ENCODE peak calls at places on chromosomes 7 and 10, in six cellular contexts. H is activated effector memory CD4-positive, alpha-beta T cell treated with anti-CD3 and anti-CD28 coated beads, Interleukin-2, amount 50 U/mL, for 16 hours; R is SK-MEL-5; Z is NCI-H526; O is effector CD4-positive, alpha-beta T cell; Q is activated CD4-positive, alpha-beta T cell treated with anti-CD3 and anti-CD28 coated beads, Interleukin-2, amount 50 U/mL, for 48 hours. V is an unnamed sample.

GRCh38 chr10:43939939-43940810 is 291.5 kb upstream of the ZNF32 start:
- DNase-seq in H (no peak), R (no peak), Z (no peak), O (no peak), Q (no peak), V (no peak)

GRCh38 chr7:1691601-1692499 is 21.8 kb downstream of the ELFN1 start:
- DNase-seq in H (peak; percentile 46), R (peak; percentile 36), Z (no peak), O (no peak), Q (no peak), V (no peak)

GRCh38 chr7:139016931-139017511 is 18.8 kb downstream of the ZC3HAV1L start:
- DNase-seq in H (peak; percentile 81), R (peak; percentile 90), Z (peak; percentile 70), O (peak; percentile 37), Q (peak; percentile 67), V (peak; percentile 74)

GRCh38 chr10:44788147-44788819 is 122.9 kb upstream of the TMEM72 start:
- DNase-seq in H (no peak), R (no peak), Z (no peak), O (no peak), Q (no peak), V (no peak)

GRCh38 chr7:100894860-100895700 is 608 bp downstream of the ACHE start:
- DNase-seq in H (peak; percentile 84), R (peak; percentile 57), Z (peak; percentile 31), O (peak; percentile 50), Q (peak; percentile 69), V (peak; percentile 47)

GRCh38 chr7:16915405-16915804 is 33.6 kb upstream of the AGR3 start:
- DNase-seq in H (no peak), R (peak; percentile 59), Z (no peak), O (no peak), Q (no peak), V (no peak)

GRCh38 chr7:130733866-130734524 is at the start of gene KLF14:
- DNase-seq in H (peak; percentile 78), R (peak; percentile 52), Z (no peak), O (no peak), Q (peak; percentile 26), V (peak; percentile 22)

GRCh38 chr10:17756557-17757208 is 4.7 kb downstream of the TMEM236 start:
- DNase-seq in H (no peak), R (no peak), Z (no peak), O (no peak), Q (no peak), V (no peak)

GRCh38 chr7:80676404-80676803 is 38.0 kb downstream of the CD36 start:
- DNase-seq in H (no peak), R (no peak), Z (no peak), O (no peak), Q (no peak), V (no peak)

GRCh38 chr10:49749556-49750491 is 12.3 kb downstream of the OGDHL start:
- DNase-seq in H (no peak), R (no peak), Z (no peak), O (no peak), Q (no peak), V (no peak)

GRCh38 chr7:42625391-42625790 is 286.5 kb downstream of the C7orf25 start:
- DNase-seq in H (no peak), R (no peak), Z (no peak), O (no peak), Q (no peak), V (no peak)

GRCh38 chr7:19116121-19117080 is 1.0 kb downstream of the TWIST1 start:
- DNase-seq in H (no peak), R (peak; percentile 61), Z (no peak), O (no peak), Q (peak; percentile 3), V (no peak)

GRCh38 chr10:21535494-21535818 is 1.4 kb downstream of the MLLT10 start:
- DNase-seq in H (no peak), R (no peak), Z (no peak), O (no peak), Q (no peak), V (no peak)

GRCh38 chr7:92848441-92848840 is 12.1 kb upstream of the CDK6 start:
- DNase-seq in H (no peak), R (no peak), Z (no peak), O (no peak), Q (no peak), V (no peak)

GRCh38 chr7:129657363-129657762 is 45.8 kb downstream of the NRF1 start:
- DNase-seq in H (no peak), R (no peak), Z (no peak), O (no peak), Q (no peak), V (no peak)

GRCh38 chr7:77338260-77338659 is 77.9 kb downstream of the GSAP start:
- DNase-seq in H (no peak), R (no peak), Z (no peak), O (no peak), Q (no peak), V (no peak)

GRCh38 chr10:58173391-58173790 is 94.3 kb downstream of the IPMK start:
- DNase-seq in H (no peak), R (no peak), Z (no peak), O (no peak), Q (no peak), V (no peak)

GRCh38 chr10:34760606-34761005 is 54.5 kb downstream of the PARD3 start:
- DNase-seq in H (no peak), R (no peak), Z (no peak), O (no peak), Q (no peak), V (no peak)

GRCh38 chr10:24009736-24010135 is 199.2 kb upstream of the KIAA1217 start:
- DNase-seq in H (no peak), R (no peak), Z (no peak), O (no peak), Q (no peak), V (no peak)